ENCODE peak calls at places on chromosomes 3 and 15, in ten cellular contexts. N is stimulated activated CD4-positive, alpha-beta T cell treated with anti-CD3 and anti-CD28 coated beads, Interleukin-1b, Interleukin-23, amount 100 ng/mL, for 1 hour; L is amygdala; J is nucleus accumbens; M is GM06990; I is effector CD4-positive, alpha-beta T cell; C is occipital lobe; H is nephron progenitor cell; Q is aorta; E is esophagus squamous epithelium. P is an unnamed sample.

GRCh38 chr15:43229977-43230376 is 9.2 kb upstream of the EPB42 start:
- DNase-seq in C (no peak), L (no peak), E (no peak), M (no peak), N (no peak), J (no peak), I (no peak), H (no peak), Q (no peak), P (no peak)

GRCh38 chr3:195212033-195212748 is 58.8 kb downstream of the XXYLT1 start:
- DNase-seq in C (no peak), N (no peak), I (no peak), M (no peak), L (no peak), H (no peak), Q (no peak), E (no peak), J (no peak), P (no peak)

GRCh38 chr15:33309602-33310276 is 1.0 kb upstream of the RYR3 start:
- DNase-seq in Q (peak), E (no peak), C (peak), M (no peak), L (no peak), H (peak), J (no peak), N (no peak), I (no peak), P (no peak)

GRCh38 chr3:188780188-188781147 is 391.3 kb upstream of the TPRG1 start:
- DNase-seq in H (no peak), E (no peak), J (no peak), L (no peak), N (no peak), C (no peak), I (no peak), M (no peak), Q (no peak), P (no peak)

GRCh38 chr3:111352585-111352984 is 189.4 kb upstream of the CD96 start:
- DNase-seq in H (no peak), J (no peak), I (no peak), C (no peak), N (no peak), L (no peak), Q (no peak), E (no peak), M (no peak), P (no peak)

GRCh38 chr15:97561529-97561928 is 399.0 kb upstream of the ARRDC4 start:
- DNase-seq in H (no peak), Q (no peak), I (no peak), J (no peak), N (no peak), M (no peak), E (no peak), L (no peak), C (no peak), P (no peak)

GRCh38 chr15:40342421-40343313 is 1.9 kb upstream of the CCDC9B start:
- DNase-seq in H (no peak), Q (no peak), I (no peak), N (no peak), J (no peak), L (no peak), M (no peak), E (no peak), C (no peak), P (no peak)

GRCh38 chr3:158808697-158809096 is 6.8 kb downstream of the MFSD1 start:
- DNase-seq in C (no peak), H (no peak), N (no peak), L (no peak), Q (no peak), J (no peak), E (no peak), I (no peak), M (no peak), P (no peak)

GRCh38 chr3:69085543-69086132 is 901 bp downstream of the ARL6IP5 start:
- DNase-seq in C (peak), E (no peak), N (no peak), M (no peak), Q (peak), J (peak), I (no peak), H (peak), L (no peak), P (no peak)

GRCh38 chr3:115164374-115165221 is 17.5 kb upstream of the ZBTB20 start:
- DNase-seq in J (no peak), N (no peak), Q (no peak), E (no peak), I (no peak), H (no peak), M (no peak), L (no peak), C (no peak), P (no peak)

GRCh38 chr3:168212664-168213255 is 117.0 kb upstream of the GOLIM4 start:
- DNase-seq in J (no peak), E (no peak), I (no peak), H (no peak), M (no peak), N (no peak), C (no peak), L (no peak), Q (no peak), P (no peak)

GRCh38 chr3:124229407-124229806 is 237.5 kb upstream of the ROPN1 start:
- DNase-seq in J (no peak), I (no peak), H (no peak), E (no peak), N (no peak), C (no peak), Q (no peak), L (no peak), M (no peak), P (no peak)

GRCh38 chr3:114867359-114867758 is 279.7 kb downstream of the ZBTB20 start:
- DNase-seq in L (no peak), H (no peak), E (no peak), J (no peak), Q (no peak), I (no peak), N (no peak), M (no peak), C (no peak), P (no peak)

GRCh38 chr3:55629432-55629831 is 142.3 kb upstream of the WNT5A start:
- DNase-seq in J (no peak), L (no peak), Q (no peak), M (no peak), C (no peak), N (no peak), H (no peak), I (no peak), E (no peak), P (no peak)

GRCh38 chr15:66452421-66452820 is 45.1 kb downstream of the SNAPC5 start:
- DNase-seq in I (no peak), E (no peak), J (no peak), C (no peak), N (no peak), L (no peak), M (no peak), Q (no peak), H (no peak), P (no peak)

GRCh38 chr3:112640864-112641751 is at the start of gene CCDC80:
- DNase-seq in E (no peak), Q (no peak), L (no peak), H (no peak), C (no peak), M (no peak), J (no peak), N (no peak), I (no peak), P (no peak)

GRCh38 chr3:61111764-61112163 is 139.5 kb downstream of the FHIT start:
- DNase-seq in C (no peak), E (no peak), J (no peak), H (no peak), Q (no peak), L (no peak), I (no peak), M (peak), N (no peak), P (no peak)

GRCh38 chr15:83998486-83998885 is 237.1 kb upstream of the GOLGA6L4 start:
- DNase-seq in H (no peak), M (no peak), N (no peak), E (no peak), L (no peak), Q (no peak), C (no peak), I (no peak), J (no peak), P (no peak)

GRCh38 chr3:186653984-186654383 is 11.8 kb upstream of the HRG start:
- DNase-seq in L (no peak), Q (no peak), M (no peak), J (no peak), N (no peak), C (no peak), E (no peak), I (no peak), H (peak), P (no peak)

GRCh38 chr3:125102470-125102869 is 46.7 kb upstream of the HEG1 start:
- DNase-seq in J (no peak), L (no peak), I (no peak), N (no peak), Q (no peak), E (no peak), H (no peak), C (no peak), M (no peak), P (no peak)

GRCh38 chr15:69540622-69541021 is 88.0 kb downstream of the RPLP1 start:
- DNase-seq in M (no peak), J (no peak), H (no peak), E (no peak), N (no peak), C (no peak), Q (no peak), I (no peak), L (no peak), P (no peak)

GRCh38 chr3:185280572-185281365 is 26.9 kb upstream of the EHHADH start:
- DNase-seq in J (no peak), H (no peak), N (no peak), M (peak), I (no peak), C (no peak), E (no peak), Q (no peak), L (no peak), P (no peak)

GRCh38 chr15:29222129-29222853 is 47.3 kb downstream of the NSMCE3 start:
- DNase-seq in N (no peak), I (no peak), L (no peak), H (no peak), M (no peak), C (no peak), E (no peak), J (no peak), Q (no peak), P (no peak)

GRCh38 chr15:90647326-90647725 is 69.8 kb upstream of the BLM start:
- DNase-seq in L (no peak), E (no peak), I (no peak), C (no peak), N (no peak), M (no peak), Q (no peak), H (no peak), J (no peak), P (no peak)

GRCh38 chr3:130741946-130742610 is 4.6 kb downstream of the PIK3R4 start:
- DNase-seq in L (no peak), Q (no peak), M (no peak), N (no peak), I (no peak), E (no peak), J (no peak), C (no peak), H (no peak), P (no peak)

GRCh38 chr15:94674251-94674650 is 442.9 kb downstream of the MCTP2 start:
- DNase-seq in L (no peak), C (no peak), M (no peak), N (no peak), Q (no peak), I (no peak), E (no peak), J (no peak), H (no peak), P (no peak)

GRCh38 chr3:196699749-196700148 is 12.3 kb downstream of the CEP19 start:
- DNase-seq in M (no peak), Q (no peak), C (no peak), L (no peak), E (no peak), I (no peak), H (no peak), N (no peak), J (no peak), P (no peak)

GRCh38 chr3:173342679-173343078 is 54.9 kb upstream of the NLGN1 start:
- DNase-seq in Q (no peak), J (no peak), I (no peak), C (no peak), L (no peak), E (no peak), N (no peak), M (no peak), H (no peak), P (no peak)

GRCh38 chr15:71323604-71324003 is 208.3 kb downstream of the THSD4 start:
- DNase-seq in E (no peak), Q (no peak), L (no peak), J (no peak), C (no peak), M (no peak), N (no peak), H (no peak), I (no peak), P (no peak)

GRCh38 chr3:136152176-136152843 is 43.8 kb downstream of the MSL2 start:
- DNase-seq in H (no peak), E (no peak), Q (no peak), C (no peak), L (no peak), N (no peak), M (no peak), J (no peak), I (no peak), P (no peak)

GRCh38 chr3:192409838-192410683 is 317.3 kb downstream of the FGF12 start:
- DNase-seq in Q (peak), J (no peak), M (no peak), C (peak), N (no peak), I (no peak), L (no peak), E (no peak), H (peak), P (no peak)

GRCh38 chr3:125023833-125024560 is 31.8 kb downstream of the HEG1 start:
- DNase-seq in I (no peak), Q (no peak), E (no peak), H (no peak), J (no peak), N (no peak), C (no peak), M (no peak), L (no peak), P (no peak)

GRCh38 chr15:80003171-80003570 is 32.2 kb upstream of the BCL2A1 start:
- DNase-seq in L (no peak), M (no peak), C (no peak), Q (no peak), J (no peak), H (no peak), E (no peak), I (no peak), N (no peak), P (no peak)

GRCh38 chr3:45145681-45146614 is at the start of gene CDCP1:
- DNase-seq in C (no peak), I (no peak), M (no peak), E (no peak), H (peak), J (no peak), Q (no peak), L (no peak), N (no peak), P (no peak)

GRCh38 chr3:71118406-71118805 is 465.1 kb downstream of the FOXP1 start:
- DNase-seq in C (no peak), I (no peak), E (no peak), L (no peak), Q (no peak), H (no peak), N (no peak), M (no peak), J (no peak), P (no peak)

GRCh38 chr3:69784854-69785523 is 45.7 kb downstream of the MITF start:
- DNase-seq in M (no peak), E (no peak), H (peak), J (no peak), C (no peak), L (no peak), I (no peak), N (no peak), Q (peak), P (no peak)